ENCODE peak calls at places on chromosomes 5 and 9, in four cellular contexts. V is transverse colon; H is CD8-positive, alpha-beta memory T cell; Z is tibial nerve. E is an unnamed sample.

GRCh38 chr5:78587775-78588291 is 60.7 kb downstream of the LHFPL2 start:
- DNase-seq in V (no peak), Z (no peak), H (no peak), E (no peak)

GRCh38 chr9:13022756-13023155 is 247.9 kb downstream of the LURAP1L start:
- DNase-seq in V (no peak), H (no peak), Z (no peak), E (no peak)

GRCh38 chr5:168228668-168229067 is 62.8 kb upstream of the WWC1 start:
- DNase-seq in Z (no peak), H (no peak), V (no peak), E (no peak)

GRCh38 chr5:33409435-33410146 is 31.2 kb upstream of the TARS1 start:
- DNase-seq in Z (no peak), H (no peak), V (peak; percentile 57), E (no peak)

GRCh38 chr5:14706615-14707021 is 42.1 kb downstream of the OTULIN start:
- DNase-seq in Z (no peak), H (peak; percentile 65), V (no peak), E (no peak)

GRCh38 chr9:134412298-134412711 is 86.0 kb downstream of the RXRA start:
- DNase-seq in V (no peak), H (no peak), Z (no peak), E (no peak)

GRCh38 chr9:74519419-74519818 is 22.3 kb downstream of the RORB start:
- DNase-seq in V (no peak), H (no peak), Z (no peak), E (no peak)

GRCh38 chr5:8943301-8943700 is 602.6 kb downstream of the SEMA5A start:
- DNase-seq in V (no peak), Z (no peak), H (no peak), E (no peak)

GRCh38 chr9:90641090-90641489 is 1.5 kb downstream of the DIRAS2 start:
- DNase-seq in V (no peak), H (no peak), Z (no peak), E (no peak)

GRCh38 chr5:81425569-81425968 is 31.6 kb upstream of the ACOT12 start:
- DNase-seq in Z (no peak), V (no peak), H (peak; percentile 38), E (no peak)

GRCh38 chr5:58759745-58760144 is 176.9 kb downstream of the RAB3C start:
- DNase-seq in H (no peak), V (no peak), Z (no peak), E (no peak)

GRCh38 chr5:78648359-78649219 is at the start of gene LHFPL2:
- DNase-seq in V (peak; percentile 76), H (no peak), Z (peak; percentile 63), E (peak; percentile 94)

GRCh38 chr9:7523644-7524043 is 275.9 kb downstream of the DMAC1 start:
- DNase-seq in H (no peak), Z (no peak), V (no peak), E (no peak)

GRCh38 chr5:66518753-66519152 is 77.4 kb upstream of the MAST4 start:
- DNase-seq in H (no peak), V (no peak), Z (no peak), E (no peak)

GRCh38 chr5:73120222-73121108 is at the start of gene TMEM171:
- DNase-seq in Z (no peak), H (peak; percentile 15), V (peak; percentile 86), E (no peak)

GRCh38 chr5:133990396-133990795 is 14.4 kb downstream of the VDAC1 start:
- DNase-seq in V (no peak), H (no peak), Z (no peak), E (no peak)

GRCh38 chr9:9108641-9109040 is 1309.1 kb upstream of the DMAC1 start:
- DNase-seq in H (no peak), Z (no peak), V (no peak), E (no peak)

GRCh38 chr5:109907751-109908150 is 218.0 kb downstream of the MAN2A1 start:
- DNase-seq in H (no peak), Z (no peak), V (no peak), E (no peak)

GRCh38 chr5:137155621-137156020 is 343.5 kb downstream of the SPOCK1 start:
- DNase-seq in Z (no peak), V (no peak), H (no peak), E (no peak)

GRCh38 chr5:176776141-176776865 is 34.1 kb upstream of the UNC5A start:
- DNase-seq in H (no peak), Z (no peak), V (no peak), E (peak; percentile 62)

GRCh38 chr9:34989946-34990635 is 546 bp downstream of the DNAJB5 start:
- DNase-seq in H (no peak), V (peak; percentile 63), Z (peak; percentile 32), E (no peak)

GRCh38 chr5:33432656-33433055 is 8.1 kb upstream of the TARS1 start:
- DNase-seq in H (no peak), V (no peak), Z (no peak), E (no peak)

GRCh38 chr9:127942152-127943010 is 4.7 kb upstream of the DPM2 start:
- DNase-seq in Z (peak; percentile 62), V (peak; percentile 63), H (peak; percentile 52), E (no peak)

GRCh38 chr9:76018244-76018643 is 127.8 kb downstream of the PCSK5 start:
- DNase-seq in Z (no peak), H (no peak), V (peak; percentile 12), E (no peak)

GRCh38 chr5:73189816-73190451 is 16.9 kb downstream of the TMEM174 start:
- DNase-seq in Z (no peak), H (no peak), V (peak; percentile 40), E (no peak)

GRCh38 chr5:69007726-69008368 is 86.0 kb upstream of the SLC30A5 start:
- DNase-seq in Z (peak; percentile 60), V (peak; percentile 72), H (peak; percentile 35), E (no peak)

GRCh38 chr9:106893088-106893487 is 30.1 kb downstream of the ZNF462 start:
- DNase-seq in V (no peak), H (no peak), Z (no peak), E (no peak)

GRCh38 chr5:173963867-173964429 is 25.0 kb upstream of the C5orf47 start:
- DNase-seq in V (peak; percentile 41), H (peak; percentile 10), Z (no peak), E (no peak)

GRCh38 chr5:67031689-67032088 is 164.9 kb downstream of the CD180 start:
- DNase-seq in H (no peak), Z (no peak), V (no peak), E (no peak)

GRCh38 chr5:143400541-143401252 is 2.8 kb downstream of the NR3C1 start:
- DNase-seq in H (no peak), V (no peak), Z (no peak), E (no peak)

GRCh38 chr9:116897181-116897580 is 210.1 kb downstream of the TRIM32 start:
- DNase-seq in V (no peak), Z (no peak), H (no peak), E (no peak)

DNA sequence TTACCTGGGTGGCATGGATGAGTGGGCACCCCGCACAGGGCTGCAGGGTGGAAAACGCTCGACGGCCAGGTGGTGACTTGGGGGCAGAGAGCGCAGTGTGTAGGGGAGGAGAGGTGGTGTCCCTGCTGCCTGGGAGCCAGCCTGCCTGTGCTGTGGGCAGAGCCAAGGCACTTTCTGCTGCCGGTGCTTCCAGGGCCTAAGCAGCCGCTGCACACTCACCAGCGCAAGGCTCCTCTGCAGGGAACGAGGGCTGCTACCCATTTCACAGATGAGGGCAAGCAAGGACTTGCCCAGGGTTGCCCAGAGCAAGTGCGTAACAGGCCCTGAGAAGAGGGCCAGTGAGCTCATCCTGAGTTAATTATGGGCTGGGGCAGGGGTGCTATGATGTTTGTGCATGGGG is 62.5 kb downstream of the CRB2 start:
- DNase-seq in Z (no peak), H (no peak), V (no peak), E (no peak)
- H3K4me3 ChIP-seq in Z (no peak overlapping the region), H (no peak overlapping the region), V (no peak overlapping the region), E (no peak overlapping the region)

DNA sequence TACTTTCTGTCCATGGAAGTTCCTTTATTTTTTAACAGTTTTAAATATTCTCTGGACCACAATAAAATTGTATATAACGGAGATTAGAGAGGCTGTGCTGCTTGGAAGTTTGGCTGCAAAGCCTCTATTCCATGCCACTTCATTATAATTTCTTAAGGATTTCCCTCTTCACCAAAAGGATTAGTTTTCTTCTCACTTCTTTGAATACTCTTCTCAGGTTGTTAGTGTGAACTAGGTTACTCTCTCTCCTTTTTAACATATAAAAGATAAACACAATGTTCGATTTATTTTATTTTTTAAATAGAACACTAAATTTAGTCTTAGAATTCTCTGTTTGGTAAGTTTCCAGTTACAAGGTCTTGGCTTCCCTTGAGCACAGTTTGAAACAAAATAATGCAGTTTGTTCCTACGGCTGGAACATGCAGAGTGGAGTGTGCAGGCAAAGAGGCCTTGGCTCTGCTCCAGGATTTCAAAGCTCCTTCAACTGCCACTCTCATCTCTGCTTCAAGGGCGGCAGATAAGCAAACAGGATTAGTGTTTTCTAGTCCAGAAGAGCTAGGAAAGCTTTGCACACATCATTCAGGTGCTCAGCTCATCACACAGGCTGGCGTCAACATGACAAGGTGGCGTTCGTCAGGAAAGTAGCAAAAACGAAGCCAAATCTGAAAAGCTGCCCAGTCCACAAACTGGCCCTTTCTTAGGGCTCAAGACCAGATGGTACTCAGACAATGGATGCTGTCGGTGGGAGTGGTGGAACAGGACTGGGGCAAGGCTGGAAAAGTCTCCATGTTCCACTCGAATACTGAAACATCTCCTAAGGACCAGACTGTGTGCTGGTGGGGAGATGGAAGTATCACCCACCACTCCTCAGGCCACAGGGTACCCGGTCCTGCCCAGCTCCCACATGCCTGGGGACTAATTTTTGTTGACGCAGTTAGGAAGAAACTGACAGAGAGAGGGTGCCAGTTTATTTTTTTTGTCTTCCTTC is 286.6 kb downstream of the CRB2 start:
- DNase-seq in H (no peak), V (peak; percentile 73), Z (no peak), E (no peak)
- H3K27ac ChIP-seq in H (no peak overlapping the region), V (peak overlapping the region; percentile 76), Z (no peak overlapping the region), E (peak overlapping the region; percentile 60)

DNA sequence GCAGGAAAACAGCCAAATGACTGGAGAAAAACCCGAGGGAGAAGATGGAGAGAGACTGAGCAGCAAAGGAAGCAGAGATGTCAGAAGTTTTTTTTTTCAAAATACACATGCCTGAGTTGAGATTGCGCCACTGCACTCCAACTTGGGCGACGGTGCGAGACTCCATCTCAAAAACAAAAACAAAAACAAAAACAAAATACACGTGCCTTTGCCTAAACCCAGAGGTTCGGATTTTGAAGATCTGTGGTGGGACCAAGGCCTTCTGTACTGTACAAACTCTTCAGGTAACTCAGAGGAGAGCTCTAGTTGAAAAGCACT is 38.8 kb upstream of the FBXW11 start:
- DNase-seq in V (no peak), Z (no peak), H (no peak), E (no peak)
- H3K4me3 ChIP-seq in V (no peak overlapping the region), Z (no peak overlapping the region), H (no peak overlapping the region), E (no peak overlapping the region)

GRCh38 chr5:3854069-3854741 is 258.6 kb downstream of the IRX1 start:
- DNase-seq in V (no peak), H (no peak), Z (no peak), E (no peak)

GRCh38 chr5:3856036-3856435 is 260.4 kb downstream of the IRX1 start:
- DNase-seq in H (no peak), V (no peak), Z (no peak), E (no peak)

GRCh38 chr5:3852154-3852930 is 256.7 kb downstream of the IRX1 start:
- DNase-seq in V (no peak), Z (no peak), H (no peak), E (no peak)

GRCh38 chr5:3858524-3858923 is 262.9 kb downstream of the IRX1 start:
- DNase-seq in V (no peak), Z (no peak), H (no peak), E (no peak)

DNA sequence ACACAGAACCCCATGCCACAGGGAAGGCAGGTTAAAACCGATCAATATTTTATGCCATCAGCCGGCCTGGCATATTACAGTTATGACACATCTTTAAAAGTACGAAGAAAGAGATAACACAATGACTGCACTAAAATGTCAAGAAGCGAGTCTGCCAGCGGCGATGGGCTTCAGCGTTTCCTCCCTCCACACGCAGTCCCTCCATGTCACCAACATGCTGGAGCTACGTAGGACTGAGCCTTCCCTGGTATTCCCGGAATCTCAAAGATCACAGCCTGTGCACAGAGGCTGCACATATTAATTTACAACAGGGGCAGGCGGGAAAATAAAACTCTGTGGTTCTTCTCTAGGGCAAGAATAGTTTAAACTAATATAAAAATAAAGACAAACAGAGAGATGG is 257.7 kb downstream of the IRX1 start:
- DNase-seq in V (no peak), Z (no peak), H (no peak), E (no peak)
- H3K27ac ChIP-seq in V (no peak overlapping the region), Z (no peak overlapping the region), H (no peak overlapping the region), E (no peak overlapping the region)

E was measured in esophagus muscularis mucosa.